ENCODE peak calls at places on chromosomes 13 and 19, in ten cellular contexts. E is A549, D is AG04450, K is A673, G is fibroblast of lung, N is IMR-90, Z is PC-9, W is upper lobe of right lung, J is PC-3, H is astrocyte. U is an unnamed sample.

GRCh38 chr13:22412452-22412851 is 741.6 kb downstream of the FGF9 start:
- DNase-seq in E (no peak), D (no peak), K (no peak), G (no peak), N (no peak), Z (no peak), W (no peak), J (no peak), H (no peak), U (no peak)

GRCh38 chr19:19776206-19777008 is 43.5 kb upstream of the ZNF14 start:
- DNase-seq in E (peak), D (peak), K (peak), G (peak), N (peak), Z (peak), W (peak), J (peak), H (peak), U (peak)

GRCh38 chr19:42191855-42192254 is 25.6 kb downstream of the DEDD2 start:
- DNase-seq in E (peak), D (peak), K (no peak), G (peak), N (peak), Z (peak), W (no peak), J (peak), H (peak), U (no peak)

GRCh38 chr19:36973021-36973843 is 57.1 kb downstream of the ZNF568 start:
- DNase-seq in E (no peak), D (peak), K (peak), G (peak), N (peak), Z (no peak), W (peak), J (no peak), H (peak), U (peak)

GRCh38 chr19:20107301-20107700 is 29.5 kb downstream of the ZNF90 start:
- DNase-seq in E (no peak), D (no peak), K (no peak), G (no peak), N (no peak), Z (no peak), W (no peak), J (no peak), H (no peak), U (no peak)

GRCh38 chr13:73259061-73259908 is 200.5 kb downstream of the KLF5 start:
- DNase-seq in E (no peak), D (peak), K (no peak), G (peak), N (peak), Z (no peak), W (no peak), J (no peak), H (peak), U (no peak)

GRCh38 chr19:42323852-42324654 is 1.4 kb upstream of the MEGF8 start:
- DNase-seq in E (no peak), D (no peak), K (peak), G (no peak), N (no peak), Z (no peak), W (peak), J (no peak), H (no peak), U (no peak)

GRCh38 chr19:51607920-51608562 is 22.2 kb downstream of the SIGLEC5 start:
- DNase-seq in E (peak), D (peak), K (peak), G (peak), N (peak), Z (peak), W (peak), J (peak), H (peak), U (peak)

GRCh38 chr13:28741080-28741479 is 22.3 kb upstream of the SLC46A3 start:
- DNase-seq in E (no peak), D (no peak), K (no peak), G (no peak), N (peak), Z (no peak), W (no peak), J (no peak), H (no peak), U (no peak)

GRCh38 chr13:24081388-24081787 is 79.1 kb upstream of the SPATA13 start:
- DNase-seq in E (no peak), D (no peak), K (no peak), G (no peak), N (peak), Z (no peak), W (no peak), J (no peak), H (no peak), U (no peak)

GRCh38 chr19:57708641-57709354 is at the start of gene ZNF154:
- DNase-seq in E (no peak), D (peak), K (peak), G (peak), N (peak), Z (no peak), W (peak), J (no peak), H (peak), U (no peak)

DNA sequence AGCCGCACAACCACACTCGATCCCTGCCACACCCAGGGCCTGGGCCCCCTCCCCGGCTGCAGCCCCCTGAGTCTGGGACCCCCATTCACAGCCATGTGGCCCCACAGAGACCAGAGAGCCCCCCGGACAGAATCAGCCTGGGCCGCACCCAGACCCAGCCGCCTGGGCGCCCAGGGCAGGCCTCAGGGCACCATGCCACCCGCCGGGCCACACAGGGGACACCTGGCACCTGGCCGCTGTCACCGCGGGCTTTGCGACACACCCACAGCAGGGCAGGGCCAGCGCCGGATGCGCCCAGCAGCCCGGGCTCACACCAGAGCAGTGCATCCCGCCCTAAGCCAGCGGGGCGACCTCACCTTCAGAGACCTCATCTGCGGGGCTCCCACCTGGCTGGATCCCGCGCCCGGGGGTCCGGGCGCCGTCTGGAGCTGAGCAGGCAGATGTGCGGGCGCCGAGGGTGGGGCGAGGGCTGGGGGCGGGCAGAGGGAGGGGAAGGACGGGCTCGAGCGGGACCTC is 443 bp downstream of the TBXA2R start:
- DNase-seq in E (no peak), D (no peak), K (no peak), G (no peak), N (no peak), Z (peak), W (peak), J (peak), H (no peak), U (peak)
- H3K4me3 ChIP-seq in E (peak), D (peak), K (peak), G (peak), N (peak), Z (peak), W (peak), J (peak), H (peak), U (peak)

GRCh38 chr19:5170329-5170745 is 170.3 kb downstream of the PTPRS start:
- DNase-seq in E (peak), D (no peak), K (no peak), G (no peak), N (no peak), Z (no peak), W (peak), J (no peak), H (no peak), U (no peak)
- TF ChIP-seq CTCF in E (no peak), D (peak), K (peak), G (peak), N (peak), Z (peak), W (peak), J (peak), H (peak), U (peak)

GRCh38 chr13:98214008-98214643 is 37.1 kb upstream of the RNF113B start:
- DNase-seq in E (no peak), D (peak), K (peak), G (peak), N (peak), Z (peak), W (no peak), J (peak), H (peak), U (no peak)
- H3K27ac ChIP-seq in E (no peak), D (peak), K (peak), G (peak), N (peak), Z (peak), W (no peak), J (peak), H (peak), U (no peak)

GRCh38 chr19:39375929-39376328 is 15.0 kb downstream of the PAF1 start:
- DNase-seq in E (no peak), D (no peak), K (no peak), G (no peak), N (no peak), Z (no peak), W (peak), J (no peak), H (no peak), U (no peak)

GRCh38 chr19:39370735-39371134 is 20.2 kb downstream of the PAF1 start:
- DNase-seq in E (no peak), D (no peak), K (no peak), G (no peak), N (no peak), Z (no peak), W (no peak), J (peak), H (no peak), U (no peak)

GRCh38 chr19:39372941-39373340 is 18.0 kb downstream of the PAF1 start:
- DNase-seq in E (no peak), D (no peak), K (no peak), G (no peak), N (peak), Z (no peak), W (peak), J (no peak), H (no peak), U (no peak)

GRCh38 chr19:39369200-39369599 is 21.7 kb downstream of the PAF1 start:
- DNase-seq in E (no peak), D (no peak), K (no peak), G (no peak), N (no peak), Z (no peak), W (no peak), J (no peak), H (no peak), U (no peak)

GRCh38 chr19:39372047-39372802 is 18.7 kb downstream of the PAF1 start:
- DNase-seq in E (no peak), D (peak), K (peak), G (peak), N (peak), Z (no peak), W (peak), J (no peak), H (peak), U (peak)
- H3K4me3 ChIP-seq in E (no peak), D (no peak), K (no peak), G (no peak), N (no peak), Z (no peak), W (no peak), J (no peak), H (no peak), U (no peak)

GRCh38 chr13:84430441-84430840 is 548.2 kb upstream of the SLITRK1 start:
- DNase-seq in E (no peak), D (no peak), K (no peak), G (no peak), N (peak), Z (no peak), W (no peak), J (no peak), H (no peak), U (no peak)

GRCh38 chr13:84431646-84432045 is 549.4 kb upstream of the SLITRK1 start:
- DNase-seq in E (no peak), D (no peak), K (peak), G (peak), N (peak), Z (no peak), W (no peak), J (no peak), H (peak), U (no peak)

GRCh38 chr13:84430015-84430414 is 547.7 kb upstream of the SLITRK1 start:
- DNase-seq in E (no peak), D (no peak), K (no peak), G (peak), N (peak), Z (no peak), W (no peak), J (no peak), H (peak), U (no peak)

DNA sequence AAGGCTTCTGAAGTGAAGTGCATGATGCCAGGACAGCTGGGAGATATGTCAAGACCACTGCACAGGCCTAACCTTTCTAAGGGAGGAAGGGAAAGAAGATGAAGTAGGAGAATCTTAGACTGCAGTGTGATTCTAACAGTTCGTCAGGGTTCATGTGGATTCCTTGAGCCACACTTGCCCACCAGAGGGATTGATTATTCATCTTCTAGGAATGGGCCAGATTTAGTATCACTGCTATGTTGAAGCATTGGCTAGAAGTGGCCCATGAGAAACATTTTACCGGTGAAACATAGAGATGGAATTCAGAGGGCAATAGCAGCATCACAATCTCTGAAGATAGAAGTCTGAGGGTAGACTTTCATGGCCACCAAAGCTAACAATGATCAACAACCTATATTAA is 550.8 kb upstream of the SLITRK1 start:
- DNase-seq in E (no peak), D (peak), K (no peak), G (peak), N (peak), Z (no peak), W (no peak), J (no peak), H (peak), U (no peak)
- TF ChIP-seq CTCF in E (no peak), D (peak), K (no peak), G (no peak), N (no peak), Z (no peak), W (no peak), J (no peak), H (no peak), U (no peak)

GRCh38 chr13:103194871-103195270 is 128.7 kb upstream of the SLC10A2 start:
- DNase-seq in E (no peak), D (no peak), K (no peak), G (no peak), N (no peak), Z (no peak), W (no peak), J (peak), H (no peak), U (no peak)

GRCh38 chr13:103203750-103204330 is 137.6 kb upstream of the SLC10A2 start:
- DNase-seq in E (no peak), D (no peak), K (no peak), G (no peak), N (no peak), Z (no peak), W (no peak), J (no peak), H (no peak), U (no peak)

GRCh38 chr13:103199380-103200088 is 133.3 kb upstream of the SLC10A2 start:
- DNase-seq in E (no peak), D (no peak), K (no peak), G (no peak), N (no peak), Z (no peak), W (no peak), J (no peak), H (no peak), U (no peak)

GRCh38 chr13:103195762-103196161 is 129.5 kb upstream of the SLC10A2 start:
- DNase-seq in E (no peak), D (no peak), K (no peak), G (no peak), N (no peak), Z (no peak), W (no peak), J (peak), H (no peak), U (no peak)

GRCh38 chr13:103200118-103200885 is 134.1 kb upstream of the SLC10A2 start:
- DNase-seq in E (no peak), D (no peak), K (no peak), G (no peak), N (no peak), Z (no peak), W (no peak), J (no peak), H (no peak), U (no peak)
- H3K27ac ChIP-seq in E (no peak), D (no peak), K (no peak), G (no peak), N (no peak), Z (no peak), W (no peak), J (no peak), H (no peak), U (no peak)

GRCh38 chr13:20815469-20815868 is 41.7 kb upstream of the EEF1AKMT1 start:
- DNase-seq in E (no peak), D (no peak), K (no peak), G (peak), N (peak), Z (peak), W (no peak), J (peak), H (peak), U (no peak)
- H3K4me3 ChIP-seq in E (no peak), D (no peak), K (no peak), G (no peak), N (no peak), Z (no peak), W (no peak), J (no peak), H (no peak), U (no peak)

GRCh38 chr13:33542309-33543088 is 256.9 kb upstream of the STARD13 start:
- DNase-seq in E (peak), D (peak), K (peak), G (peak), N (peak), Z (peak), W (peak), J (peak), H (peak), U (peak)
- TF ChIP-seq CTCF in E (peak), D (peak), K (peak), G (peak), N (peak), Z (peak), W (peak), J (peak), H (peak), U (peak)

GRCh38 chr19:18338471-18339001 is 1.9 kb upstream of the PGPEP1 start:
- DNase-seq in E (no peak), D (no peak), K (no peak), G (no peak), N (no peak), Z (no peak), W (no peak), J (no peak), H (no peak), U (no peak)
- H3K27ac ChIP-seq in E (no peak), D (no peak), K (no peak), G (no peak), N (no peak), Z (no peak), W (no peak), J (no peak), H (no peak), U (no peak)

U was measured in tibial artery.